ENCODE peak calls at places on chromosomes 7 and 10, in five cellular contexts. One of them, this sample, is unnamed.

GRCh38 chr10:101021692-101022251 is 9.2 kb downstream of the PDZD7 start:
- DNase-seq in Panc1: no peak
- DNase-seq in foreskin fibroblast: no peak
- DNase-seq in fibroblast of the aortic adventitia: no peak
- DNase-seq in kidney: no peak
- DNase-seq in this sample: no peak

GRCh38 chr7:116653204-116653603 is 18.8 kb upstream of the MET start:
- DNase-seq in fibroblast of the aortic adventitia: peak; percentile 61
- DNase-seq in Panc1: no peak
- DNase-seq in foreskin fibroblast: no peak
- DNase-seq in kidney: no peak
- DNase-seq in this sample: peak; percentile 69

GRCh38 chr7:1950066-1950622 is 280.1 kb downstream of the ELFN1 start:
- DNase-seq in fibroblast of the aortic adventitia: no peak
- DNase-seq in Panc1: no peak
- DNase-seq in foreskin fibroblast: no peak
- DNase-seq in kidney: peak; percentile 48
- DNase-seq in this sample: no peak

GRCh38 chr10:73865459-73866442 is 8.6 kb downstream of the CAMK2G start:
- DNase-seq in fibroblast of the aortic adventitia: no peak
- DNase-seq in foreskin fibroblast: no peak
- DNase-seq in Panc1: no peak
- DNase-seq in kidney: peak; percentile 80
- DNase-seq in this sample: no peak

GRCh38 chr7:88344956-88345832 is 38.5 kb upstream of the STEAP4 start:
- DNase-seq in foreskin fibroblast: peak; percentile 21
- DNase-seq in fibroblast of the aortic adventitia: peak; percentile 18
- DNase-seq in Panc1: no peak
- DNase-seq in kidney: no peak
- DNase-seq in this sample: peak; percentile 42

GRCh38 chr10:44066211-44066837 is 318.6 kb downstream of the CXCL12 start:
- DNase-seq in Panc1: no peak
- DNase-seq in kidney: no peak
- DNase-seq in foreskin fibroblast: no peak
- DNase-seq in fibroblast of the aortic adventitia: no peak
- DNase-seq in this sample: no peak

GRCh38 chr10:60140681-60141632 is 234.6 kb upstream of the CCDC6 start:
- DNase-seq in kidney: no peak
- DNase-seq in foreskin fibroblast: no peak
- DNase-seq in fibroblast of the aortic adventitia: peak; percentile 22
- DNase-seq in Panc1: no peak
- DNase-seq in this sample: peak; percentile 18

GRCh38 chr7:36036590-36036989 is 116.5 kb upstream of the EEPD1 start:
- DNase-seq in Panc1: no peak
- DNase-seq in kidney: no peak
- DNase-seq in fibroblast of the aortic adventitia: peak; percentile 34
- DNase-seq in foreskin fibroblast: no peak
- DNase-seq in this sample: no peak

GRCh38 chr7:23242321-23242720 is 4.3 kb upstream of the GPNMB start:
- DNase-seq in kidney: no peak
- DNase-seq in foreskin fibroblast: no peak
- DNase-seq in Panc1: no peak
- DNase-seq in fibroblast of the aortic adventitia: peak; percentile 33
- DNase-seq in this sample: peak; percentile 49

GRCh38 chr7:69412331-69413146 is 185.7 kb upstream of the AUTS2 start:
- DNase-seq in foreskin fibroblast: no peak
- DNase-seq in fibroblast of the aortic adventitia: no peak
- DNase-seq in Panc1: peak; percentile 18
- DNase-seq in kidney: peak; percentile 79
- DNase-seq in this sample: peak; percentile 51

GRCh38 chr7:84589012-84589411 is 394.4 kb upstream of the SEMA3A start:
- DNase-seq in fibroblast of the aortic adventitia: no peak
- DNase-seq in foreskin fibroblast: no peak
- DNase-seq in Panc1: no peak
- DNase-seq in kidney: no peak
- DNase-seq in this sample: no peak

DNA sequence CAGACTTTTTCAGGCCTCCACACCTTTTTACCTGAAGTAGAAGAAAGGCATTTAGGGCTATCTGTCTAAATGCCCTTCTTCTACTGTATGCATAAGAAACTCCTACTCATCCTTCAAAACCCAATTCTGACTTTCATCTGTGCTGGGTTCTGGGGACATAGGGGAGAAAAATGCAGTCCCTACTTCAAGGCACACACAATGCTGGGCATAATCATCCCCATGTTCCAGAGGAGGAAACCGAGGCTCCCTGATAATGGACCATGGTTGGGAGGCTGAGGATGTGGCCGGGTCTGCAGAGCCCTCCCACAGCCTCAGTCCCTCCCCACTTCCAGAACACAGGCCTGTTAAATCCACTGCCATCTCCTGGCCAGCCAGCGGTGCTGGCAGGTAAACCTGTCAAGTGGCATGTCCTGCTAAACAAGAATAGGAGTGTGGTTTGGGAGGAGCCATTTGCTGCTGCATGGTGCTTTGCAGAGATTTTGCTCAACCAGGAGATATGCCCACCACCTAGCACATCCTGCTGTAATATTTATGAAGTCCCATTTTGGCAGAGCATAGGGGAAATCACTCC is 32.0 kb downstream of the GRID1 start:
- DNase-seq in fibroblast of the aortic adventitia: no peak
- DNase-seq in kidney: peak; percentile 51
- DNase-seq in foreskin fibroblast: no peak
- DNase-seq in Panc1: no peak
- DNase-seq in this sample: no peak
- TF ChIP-seq CTCF in fibroblast of the aortic adventitia: no peak
- TF ChIP-seq CTCF in kidney: no peak
- TF ChIP-seq CTCF in foreskin fibroblast: no peak
- TF ChIP-seq CTCF in Panc1: no peak
- TF ChIP-seq CTCF in this sample: no peak

DNA sequence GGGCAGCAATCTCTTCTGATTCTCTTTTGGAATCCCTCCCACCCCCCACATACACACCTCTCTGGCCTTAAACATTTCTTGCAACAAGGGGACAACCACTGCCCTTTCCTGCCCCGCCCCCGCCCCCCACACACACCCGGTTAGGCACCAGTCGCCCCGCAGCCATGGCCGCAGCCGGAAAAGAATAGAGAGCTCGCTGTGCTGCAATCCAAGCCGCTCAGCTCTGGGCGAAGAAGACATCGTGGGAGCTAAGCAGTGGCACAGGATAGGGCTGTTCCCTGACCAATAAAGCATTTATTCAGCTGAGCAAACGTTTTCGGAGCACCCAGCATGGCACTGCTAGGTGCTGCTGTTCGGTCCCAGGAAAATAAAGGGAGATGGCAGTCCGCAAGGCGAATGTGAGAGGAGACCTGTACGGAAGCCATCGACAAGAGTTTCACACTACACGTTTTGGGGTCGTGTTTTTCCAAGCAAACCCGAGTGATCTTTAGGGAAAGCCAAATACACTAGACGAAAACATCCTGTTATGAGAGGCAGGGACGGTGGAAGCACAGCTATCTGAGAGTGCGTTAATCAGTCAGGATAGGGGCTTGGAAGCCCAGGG is 18.3 kb downstream of the SKIDA1 start:
- DNase-seq in kidney: no peak
- DNase-seq in fibroblast of the aortic adventitia: no peak
- DNase-seq in foreskin fibroblast: no peak
- DNase-seq in Panc1: no peak
- DNase-seq in this sample: no peak
- H3K4me3 ChIP-seq in kidney: no peak overlapping the region
- H3K4me3 ChIP-seq in fibroblast of the aortic adventitia: no peak overlapping the region
- H3K4me3 ChIP-seq in foreskin fibroblast: no peak overlapping the region
- H3K4me3 ChIP-seq in Panc1: peak overlapping the region; percentile 14
- H3K4me3 ChIP-seq in this sample: no peak overlapping the region

GRCh38 chr7:104416866-104417393 is 88.5 kb downstream of the LHFPL3 start:
- DNase-seq in foreskin fibroblast: no peak
- DNase-seq in Panc1: no peak
- DNase-seq in fibroblast of the aortic adventitia: no peak
- DNase-seq in kidney: no peak
- DNase-seq in this sample: no peak

GRCh38 chr7:104410742-104411141 is 82.3 kb downstream of the LHFPL3 start:
- DNase-seq in kidney: no peak
- DNase-seq in foreskin fibroblast: no peak
- DNase-seq in Panc1: no peak
- DNase-seq in fibroblast of the aortic adventitia: no peak
- DNase-seq in this sample: no peak

GRCh38 chr7:104415700-104416099 is 87.3 kb downstream of the LHFPL3 start:
- DNase-seq in kidney: no peak
- DNase-seq in fibroblast of the aortic adventitia: no peak
- DNase-seq in Panc1: no peak
- DNase-seq in foreskin fibroblast: no peak
- DNase-seq in this sample: no peak
- TF ChIP-seq CTCF in kidney: no peak
- TF ChIP-seq CTCF in fibroblast of the aortic adventitia: no peak
- TF ChIP-seq CTCF in Panc1: peak; percentile 20
- TF ChIP-seq CTCF in foreskin fibroblast: no peak
- TF ChIP-seq CTCF in this sample: no peak

DNA sequence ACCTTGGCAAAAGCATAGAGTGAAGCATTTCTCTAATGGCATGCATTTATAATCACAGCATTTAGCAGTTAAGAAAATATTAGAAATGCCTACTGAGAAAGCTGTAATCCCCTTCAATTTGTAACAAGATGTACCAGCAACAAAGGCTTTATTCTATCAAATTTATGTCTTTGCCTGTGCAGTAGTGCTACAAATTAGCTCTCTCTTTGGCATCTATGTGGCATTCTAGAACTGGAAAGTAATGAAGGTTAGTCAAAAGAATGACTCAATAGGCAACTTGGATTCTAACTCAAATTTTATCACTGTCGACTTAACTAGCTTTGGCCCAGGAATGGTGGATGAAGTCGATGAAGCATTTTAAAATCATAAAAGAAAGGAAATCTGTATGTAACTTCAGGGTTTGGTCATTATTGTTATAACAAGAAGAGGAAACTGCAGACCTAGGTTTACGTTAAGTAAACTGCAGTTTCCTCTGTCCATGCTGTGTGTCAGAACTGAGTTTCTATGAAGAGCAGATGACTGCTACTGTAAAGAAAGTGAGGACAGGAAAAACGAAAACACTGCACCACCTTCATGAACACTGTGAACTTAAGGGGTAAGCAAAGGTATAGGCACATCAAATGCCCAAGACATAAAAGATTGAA is 140.0 kb downstream of the RAPGEF5 start:
- DNase-seq in Panc1: no peak
- DNase-seq in kidney: no peak
- DNase-seq in fibroblast of the aortic adventitia: peak; percentile 58
- DNase-seq in foreskin fibroblast: no peak
- DNase-seq in this sample: no peak
- H3K4me3 ChIP-seq in Panc1: no peak overlapping the region
- H3K4me3 ChIP-seq in kidney: peak overlapping the region; percentile 70
- H3K4me3 ChIP-seq in fibroblast of the aortic adventitia: no peak overlapping the region
- H3K4me3 ChIP-seq in foreskin fibroblast: no peak overlapping the region
- H3K4me3 ChIP-seq in this sample: no peak overlapping the region

GRCh38 chr10:71827828-71828227 is 23.2 kb downstream of the PSAP start:
- DNase-seq in kidney: no peak
- DNase-seq in foreskin fibroblast: no peak
- DNase-seq in Panc1: no peak
- DNase-seq in fibroblast of the aortic adventitia: no peak
- DNase-seq in this sample: no peak

GRCh38 chr10:71823356-71823755 is 27.7 kb downstream of the PSAP start:
- DNase-seq in fibroblast of the aortic adventitia: no peak
- DNase-seq in Panc1: no peak
- DNase-seq in kidney: peak; percentile 37
- DNase-seq in foreskin fibroblast: no peak
- DNase-seq in this sample: no peak

GRCh38 chr10:71821909-71822763 is 28.9 kb downstream of the PSAP start:
- DNase-seq in Panc1: no peak
- DNase-seq in kidney: peak; percentile 19
- DNase-seq in foreskin fibroblast: no peak
- DNase-seq in fibroblast of the aortic adventitia: no peak
- DNase-seq in this sample: peak; percentile 53

GRCh38 chr10:71828702-71829101 is 22.3 kb downstream of the PSAP start:
- DNase-seq in foreskin fibroblast: no peak
- DNase-seq in Panc1: no peak
- DNase-seq in fibroblast of the aortic adventitia: no peak
- DNase-seq in kidney: no peak
- DNase-seq in this sample: no peak

GRCh38 chr10:71825217-71825616 is 25.8 kb downstream of the PSAP start:
- DNase-seq in Panc1: no peak
- DNase-seq in fibroblast of the aortic adventitia: no peak
- DNase-seq in kidney: no peak
- DNase-seq in foreskin fibroblast: no peak
- DNase-seq in this sample: no peak
- TF ChIP-seq CTCF in Panc1: no peak
- TF ChIP-seq CTCF in fibroblast of the aortic adventitia: no peak
- TF ChIP-seq CTCF in kidney: no peak
- TF ChIP-seq CTCF in foreskin fibroblast: no peak
- TF ChIP-seq CTCF in this sample: no peak

DNA sequence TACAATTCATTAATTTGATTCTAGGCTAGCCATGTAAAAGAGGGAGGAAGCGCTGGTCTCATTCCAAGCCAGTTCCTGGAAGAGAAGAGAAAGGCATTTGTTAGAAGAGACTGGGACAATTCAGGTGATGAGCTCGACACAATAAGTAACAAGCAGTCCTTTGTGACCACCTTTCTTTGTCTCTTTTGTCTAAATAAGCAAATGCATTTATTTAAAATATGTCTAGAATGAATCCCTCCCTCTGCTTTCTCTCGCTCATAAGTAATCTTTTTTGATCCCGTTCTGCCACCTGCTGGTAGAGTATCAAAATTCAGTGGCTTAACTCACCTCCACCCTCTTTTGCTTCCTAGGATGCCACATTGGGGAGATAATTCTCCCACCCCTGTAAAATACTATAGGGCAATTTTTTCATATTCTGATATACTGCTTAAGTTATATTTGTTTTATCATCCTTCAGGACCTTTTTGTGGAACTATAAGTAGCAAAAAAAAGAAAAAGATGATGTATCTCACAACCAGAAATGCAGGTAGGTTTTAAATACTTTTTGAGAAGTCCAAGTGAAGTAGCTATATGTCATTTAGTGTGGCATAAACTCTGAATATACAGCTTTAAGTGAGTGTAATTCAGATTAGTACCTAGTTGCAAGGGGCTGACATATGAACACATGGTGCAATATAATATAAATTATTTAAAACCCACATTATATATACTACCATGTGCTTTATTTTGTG is 91.5 kb downstream of the GSDME start:
- DNase-seq in Panc1: peak; percentile 36
- DNase-seq in fibroblast of the aortic adventitia: peak; percentile 79
- DNase-seq in foreskin fibroblast: peak; percentile 23
- DNase-seq in kidney: no peak
- DNase-seq in this sample: peak; percentile 64
- H3K4me3 ChIP-seq in Panc1: no peak overlapping the region
- H3K4me3 ChIP-seq in fibroblast of the aortic adventitia: no peak overlapping the region
- H3K4me3 ChIP-seq in foreskin fibroblast: no peak overlapping the region
- H3K4me3 ChIP-seq in kidney: no peak overlapping the region
- H3K4me3 ChIP-seq in this sample: no peak overlapping the region